ENCODE peak calls at places on chromosomes 11 and 22, in ten cellular contexts. E is esophagus squamous epithelium, H is transverse colon, J is tibial nerve, O is Peyer's patch, D is prostate gland, G is sigmoid colon, Y is stomach, N is vagina, T is HCT116. W is an unnamed sample.

GRCh38 chr11:92671081-92671480 is 298.4 kb upstream of the MTNR1B start:
- DNase-seq in Y (no peak), O (no peak), H (no peak), E (no peak), T (no peak), N (no peak), J (no peak), G (no peak), D (no peak), W (no peak)

GRCh38 chr11:65412271-65413076 is 10.1 kb upstream of the NEAT1 start:
- DNase-seq in Y (no peak), T (no peak), J (peak), E (no peak), N (no peak), H (no peak), O (peak), G (peak), D (no peak), W (no peak)

GRCh38 chr11:60367009-60367408 is 11.3 kb upstream of the MS4A7 start:
- DNase-seq in D (no peak), O (no peak), N (no peak), J (no peak), T (no peak), Y (no peak), H (no peak), E (no peak), G (no peak), W (no peak)

GRCh38 chr11:68403831-68404230 is 56.7 kb upstream of the PPP6R3 start:
- DNase-seq in Y (no peak), J (no peak), H (no peak), T (no peak), O (no peak), E (no peak), D (no peak), G (no peak), N (no peak), W (no peak)

GRCh38 chr22:49518436-49518970 is 309.2 kb downstream of the BRD1 start:
- DNase-seq in G (no peak), D (no peak), N (no peak), H (no peak), O (no peak), E (no peak), T (no peak), J (no peak), Y (no peak), W (no peak)

GRCh38 chr11:114060402-114061052 is 1.0 kb downstream of the ZBTB16 start:
- DNase-seq in D (no peak), E (no peak), O (peak), H (no peak), N (no peak), T (no peak), G (peak), J (no peak), Y (peak), W (peak)

GRCh38 chr11:76927160-76927559 is 66.4 kb downstream of the ACER3 start:
- DNase-seq in G (no peak), T (no peak), E (no peak), J (no peak), N (no peak), H (no peak), D (no peak), O (no peak), Y (no peak), W (no peak)

GRCh38 chr11:113974741-113975470 is at the start of gene HTR3A:
- DNase-seq in D (peak), T (peak), G (no peak), E (no peak), Y (peak), O (no peak), N (no peak), J (no peak), H (peak), W (no peak)

GRCh38 chr22:23240639-23241389 is 60.5 kb downstream of the BCR start:
- DNase-seq in J (no peak), G (no peak), Y (peak), H (no peak), T (no peak), E (no peak), D (no peak), O (no peak), N (no peak), W (no peak)

GRCh38 chr22:38314140-38314991 is 2.9 kb downstream of the CSNK1E start:
- DNase-seq in E (no peak), T (no peak), G (no peak), O (no peak), H (peak), N (no peak), J (no peak), Y (no peak), D (no peak), W (no peak)

GRCh38 chr11:33197915-33198727 is 36.8 kb upstream of the CSTF3 start:
- DNase-seq in D (no peak), O (no peak), N (no peak), G (no peak), T (no peak), E (no peak), H (no peak), Y (no peak), J (no peak), W (no peak)

GRCh38 chr11:92424281-92424680 is 199.7 kb downstream of the FAT3 start:
- DNase-seq in G (no peak), H (no peak), J (no peak), E (no peak), Y (no peak), O (no peak), T (no peak), N (no peak), D (no peak), W (no peak)

GRCh38 chr22:46934746-46935491 is 172.5 kb downstream of the TBC1D22A start:
- DNase-seq in H (peak), N (no peak), G (no peak), O (peak), Y (no peak), E (no peak), D (no peak), T (peak), J (no peak), W (peak)

GRCh38 chr11:122981388-122982264 is at the start of gene BSX:
- DNase-seq in T (no peak), D (no peak), O (no peak), Y (peak), E (no peak), N (no peak), H (peak), G (no peak), J (no peak), W (peak)

GRCh38 chr11:108906826-108907225 is 242.0 kb downstream of the DDX10 start:
- DNase-seq in G (no peak), O (no peak), N (no peak), H (no peak), J (no peak), T (no peak), Y (no peak), D (no peak), E (no peak), W (no peak)

GRCh38 chr11:76161261-76161961 is 44.9 kb downstream of the WNT11 start:
- DNase-seq in D (no peak), E (no peak), O (no peak), H (no peak), J (no peak), T (no peak), N (no peak), G (no peak), Y (no peak), W (peak)

GRCh38 chr11:110148775-110149744 is 55.9 kb downstream of the ZC3H12C start:
- DNase-seq in T (peak), E (no peak), J (no peak), H (no peak), N (no peak), D (no peak), G (no peak), Y (no peak), O (no peak), W (no peak)

GRCh38 chr22:49934891-49935557 is 16.6 kb downstream of the CRELD2 start:
- DNase-seq in H (peak), Y (peak), D (peak), E (no peak), T (no peak), N (no peak), J (peak), O (peak), G (peak), W (peak)

GRCh38 chr11:5368502-5369043 is 15.0 kb upstream of the OR51M1 start:
- DNase-seq in N (no peak), D (no peak), H (no peak), Y (no peak), J (no peak), E (no peak), T (no peak), O (no peak), G (no peak), W (no peak)

GRCh38 chr11:70108250-70108649 is 30.1 kb downstream of the ANO1 start:
- DNase-seq in Y (no peak), H (no peak), T (no peak), N (no peak), J (no peak), E (no peak), O (no peak), D (no peak), G (peak), W (no peak)

GRCh38 chr11:34053161-34053686 is 1.7 kb downstream of the CAPRIN1 start:
- DNase-seq in Y (peak), J (peak), T (no peak), H (peak), O (peak), G (peak), E (peak), N (no peak), D (peak), W (peak)

GRCh38 chr11:77136784-77137420 is 8.9 kb downstream of the MYO7A start:
- DNase-seq in J (no peak), E (no peak), G (no peak), T (no peak), Y (no peak), N (no peak), O (no peak), D (no peak), H (no peak), W (peak)

GRCh38 chr11:1281326-1281973 is 28.0 kb downstream of the TOLLIP start:
- DNase-seq in E (no peak), D (no peak), H (no peak), J (no peak), G (no peak), Y (no peak), N (no peak), T (no peak), O (no peak), W (no peak)

GRCh38 chr22:23394525-23395326 is 185.4 kb downstream of the IGLL1 start:
- DNase-seq in Y (no peak), N (no peak), O (peak), T (no peak), H (no peak), E (no peak), D (no peak), G (peak), J (no peak), W (no peak)

GRCh38 chr11:83061883-83062282 is 9.8 kb downstream of the RAB30 start:
- DNase-seq in T (no peak), J (no peak), H (no peak), G (no peak), E (no peak), D (no peak), N (no peak), Y (no peak), O (no peak), W (no peak)

GRCh38 chr11:32858731-32859130 is 29.0 kb downstream of the PRRG4 start:
- DNase-seq in D (no peak), O (no peak), E (no peak), T (no peak), J (no peak), N (no peak), G (no peak), H (no peak), Y (no peak), W (no peak)

GRCh38 chr22:20229916-20230775 is 38.0 kb downstream of the RTN4R start:
- DNase-seq in E (no peak), G (no peak), D (peak), Y (peak), H (no peak), T (no peak), O (no peak), N (no peak), J (no peak), W (no peak)

GRCh38 chr22:19871845-19872778 is 17.4 kb upstream of the GNB1L start:
- DNase-seq in D (no peak), H (no peak), E (no peak), O (no peak), Y (no peak), J (peak), T (no peak), G (peak), N (no peak), W (no peak)

GRCh38 chr22:48796295-48797015 is 1031.2 kb downstream of the BRD1 start:
- DNase-seq in D (no peak), G (peak), O (no peak), N (peak), Y (no peak), H (no peak), E (no peak), J (no peak), T (no peak), W (no peak)

GRCh38 chr11:102560555-102561011 is 30.0 kb upstream of the MMP7 start:
- DNase-seq in T (no peak), O (no peak), G (peak), E (no peak), N (no peak), H (peak), D (peak), Y (no peak), J (no peak), W (peak)

GRCh38 chr11:47213985-47214564 is 699 bp upstream of the DDB2 start:
- DNase-seq in G (peak), N (no peak), E (peak), O (peak), J (peak), Y (peak), H (peak), T (peak), D (peak), W (peak)

GRCh38 chr22:26134654-26135330 is 34.5 kb upstream of the SEZ6L start:
- DNase-seq in D (no peak), T (peak), N (no peak), J (no peak), G (no peak), E (no peak), O (no peak), Y (no peak), H (no peak), W (peak)

GRCh38 chr22:37940698-37941376 is 12.6 kb downstream of the C22orf23 start:
- DNase-seq in G (no peak), J (no peak), N (no peak), O (no peak), E (no peak), T (no peak), Y (no peak), D (no peak), H (no peak), W (no peak)

GRCh38 chr11:43546561-43547410 is 133.8 kb upstream of the HSD17B12 start:
- DNase-seq in D (no peak), H (no peak), O (no peak), N (no peak), E (no peak), T (no peak), J (no peak), Y (peak), G (no peak), W (no peak)

GRCh38 chr11:117096140-117096972 is 1.9 kb downstream of the SIK3 start:
- DNase-seq in T (no peak), D (no peak), O (no peak), N (no peak), G (no peak), H (peak), Y (no peak), E (no peak), J (no peak), W (peak)
- TF ChIP-seq POLR2A in T (no peak), D (no peak), O (no peak), N (no peak), G (no peak), H (no peak), Y (no peak), E (no peak), J (no peak), W (peak)

GRCh38 chr11:134447696-134448095 is 35.7 kb upstream of the B3GAT1 start:
- DNase-seq in H (no peak), G (peak), D (no peak), Y (no peak), O (no peak), E (no peak), N (no peak), J (no peak), T (no peak), W (no peak)

GRCh38 chr11:134442246-134442645 is 30.2 kb upstream of the B3GAT1 start:
- DNase-seq in E (no peak), N (no peak), O (no peak), G (peak), T (no peak), Y (no peak), J (no peak), H (no peak), D (no peak), W (no peak)

GRCh38 chr11:134449713-134450112 is 37.7 kb upstream of the B3GAT1 start:
- DNase-seq in H (no peak), D (no peak), G (peak), Y (no peak), N (no peak), E (no peak), T (peak), J (no peak), O (peak), W (no peak)

GRCh38 chr11:134443246-134443645 is 31.2 kb upstream of the B3GAT1 start:
- DNase-seq in E (no peak), Y (no peak), H (no peak), D (no peak), O (no peak), N (no peak), J (no peak), G (peak), T (no peak), W (no peak)

DNA sequence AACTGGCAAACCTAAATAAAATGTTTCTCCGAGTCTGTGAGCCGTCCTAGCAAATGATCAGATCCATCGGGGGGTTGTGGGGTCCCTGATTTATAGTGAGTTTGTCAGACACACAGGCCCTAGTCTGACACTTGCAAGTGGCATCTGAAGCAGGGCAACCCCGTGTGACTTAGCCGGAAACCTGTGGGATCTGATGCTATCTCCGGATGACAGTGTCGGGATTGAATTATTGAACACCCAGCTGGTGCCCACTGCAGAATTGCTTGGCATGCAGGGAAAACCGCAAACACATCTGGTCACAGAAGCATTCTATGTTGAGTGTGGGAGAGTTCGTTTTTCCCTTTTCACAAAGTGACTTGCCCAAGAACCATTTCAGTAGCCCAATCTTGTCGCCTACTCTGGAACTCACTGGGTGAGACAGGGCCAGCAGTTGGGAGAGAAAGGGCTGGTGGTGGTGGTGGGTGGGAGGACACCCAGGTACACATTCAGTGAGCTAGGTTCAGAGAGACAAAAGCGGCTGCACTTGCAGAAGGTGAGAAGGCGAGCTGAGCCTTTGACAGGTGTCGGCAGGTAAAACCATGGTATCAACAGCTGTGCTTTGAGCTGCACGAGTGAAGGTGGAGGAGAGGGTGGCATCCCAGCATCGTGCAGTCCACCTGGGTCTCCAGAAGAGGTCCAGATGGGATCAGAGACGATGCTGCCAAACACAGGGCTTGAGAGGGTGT is 33.7 kb upstream of the B3GAT1 start:
- DNase-seq in Y (no peak), T (no peak), G (peak), E (no peak), O (no peak), J (no peak), H (no peak), D (no peak), N (no peak), W (no peak)
- TF ChIP-seq POLR2A in Y (no peak), T (no peak), G (no peak), E (no peak), O (no peak), J (no peak), H (no peak), D (no peak), N (no peak), W (no peak)

GRCh38 chr11:14620027-14620511 is 23.5 kb upstream of the PDE3B start:
- DNase-seq in G (peak), N (no peak), D (no peak), Y (no peak), T (no peak), J (no peak), H (peak), E (no peak), O (no peak), W (no peak)

GRCh38 chr11:14614223-14614622 is 29.4 kb upstream of the PDE3B start:
- DNase-seq in H (no peak), E (no peak), O (no peak), J (no peak), N (no peak), G (no peak), D (no peak), Y (no peak), T (no peak), W (no peak)

GRCh38 chr11:14619580-14619979 is 24.0 kb upstream of the PDE3B start:
- DNase-seq in T (no peak), G (no peak), E (no peak), N (no peak), J (no peak), D (no peak), O (no peak), Y (no peak), H (no peak), W (no peak)

GRCh38 chr11:14617241-14618027 is 26.2 kb upstream of the PDE3B start:
- DNase-seq in D (no peak), N (no peak), J (no peak), Y (no peak), T (no peak), E (no peak), O (no peak), G (no peak), H (peak), W (no peak)

DNA sequence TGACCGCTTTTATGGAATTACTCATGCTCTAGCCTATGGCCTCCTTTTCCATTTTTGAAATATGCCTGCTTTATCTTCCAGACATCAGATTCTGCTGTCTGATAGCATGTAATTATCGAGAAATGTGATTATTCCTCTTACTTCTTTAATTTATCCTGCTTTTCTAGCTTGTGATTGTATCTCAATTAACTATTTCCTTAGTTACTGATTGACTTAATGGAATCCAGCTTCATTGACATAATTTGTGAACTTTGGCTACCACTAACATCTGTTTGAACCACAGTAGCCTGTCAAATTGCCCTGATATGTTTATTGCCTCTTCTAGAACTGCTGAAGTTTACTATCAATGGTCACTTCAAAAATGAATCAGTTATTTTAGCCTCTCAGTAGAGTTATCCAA is 25.5 kb upstream of the PDE3B start:
- DNase-seq in E (no peak), Y (no peak), G (no peak), O (no peak), T (no peak), D (no peak), H (no peak), J (no peak), N (no peak), W (no peak)
- TF ChIP-seq POLR2A in E (no peak), Y (no peak), G (no peak), O (no peak), T (no peak), D (no peak), H (no peak), J (no peak), N (no peak), W (no peak)

GRCh38 chr11:119031912-119032280 is 1.2 kb upstream of the SLC37A4 start:
- DNase-seq in O (no peak), T (no peak), G (no peak), D (no peak), Y (no peak), J (no peak), E (no peak), H (no peak), N (no peak), W (no peak)
- TF ChIP-seq POLR2A in O (no peak), T (no peak), G (no peak), D (no peak), Y (no peak), J (no peak), E (no peak), H (no peak), N (no peak), W (no peak)

W was measured in erythroblast.